ENCODE peak calls at places on chromosomes 13 and 19, in eight cellular contexts. Y, B, Q, X, R, M, C and L are unnamed samples.
A peak's percentile ranks its signal among the peaks of the same experiment; 100 is the strongest.

GRCh38 chr13:99834246-99834645 is 137.3 kb downstream of the ZIC5 start:
- DNase-seq in B (no peak), Y (no peak), R (no peak), C (no peak), X (no peak), M (no peak), Q (no peak), L (no peak)

GRCh38 chr19:41887711-41888382 is 4.9 kb downstream of the ARHGEF1 start:
- DNase-seq in X (peak; percentile 90), R (peak; percentile 93), Y (peak; percentile 28), B (peak; percentile 60), Q (peak; percentile 87), C (no peak), M (no peak), L (no peak)

GRCh38 chr13:63189712-63190111 is 1774.1 kb upstream of the PCDH20 start:
- DNase-seq in B (no peak), Y (no peak), X (no peak), C (no peak), Q (no peak), R (no peak), M (no peak), L (no peak)

GRCh38 chr19:44587863-44588752 is 25.3 kb upstream of the IGSF23 start:
- DNase-seq in X (no peak), M (no peak), Y (peak; percentile 82), R (no peak), Q (no peak), B (peak; percentile 92), C (no peak), L (peak; percentile 58)

GRCh38 chr13:94661396-94661795 is 50.9 kb downstream of the SOX21 start:
- DNase-seq in C (no peak), B (no peak), M (no peak), X (no peak), Q (no peak), R (no peak), Y (no peak), L (peak; percentile 25)

GRCh38 chr13:111296417-111296816 is 24.0 kb upstream of the TEX29 start:
- DNase-seq in B (no peak), R (no peak), Y (no peak), M (no peak), Q (no peak), X (no peak), C (no peak), L (no peak)

GRCh38 chr13:77514336-77514726 is 21.2 kb upstream of the SCEL start:
- DNase-seq in B (no peak), Y (no peak), X (no peak), Q (no peak), C (no peak), R (no peak), M (no peak), L (no peak)

GRCh38 chr13:31875134-31875533 is 135.8 kb downstream of the RXFP2 start:
- DNase-seq in X (no peak), M (no peak), R (no peak), Q (no peak), Y (no peak), C (no peak), B (peak; percentile 10), L (no peak)

GRCh38 chr13:60019119-60019993 is 144.4 kb downstream of the DIAPH3 start:
- DNase-seq in C (no peak), Q (no peak), Y (peak; percentile 29), B (peak; percentile 75), M (no peak), R (no peak), X (no peak), L (no peak)